ENCODE peak calls at places on chromosome 5, in four cellular contexts. A is CD8-positive, alpha-beta T cell; U is upper lobe of right lung; Z is AG04449. L is an unnamed sample.

GRCh38 chr5:36442352-36442751 is 140.7 kb upstream of the RANBP3L start:
- DNase-seq in U (no peak), Z (no peak), A (no peak), L (no peak)

GRCh38 chr5:99054972-99055371 is 126.2 kb upstream of the CHD1 start:
- DNase-seq in Z (no peak), A (no peak), U (no peak), L (peak; percentile 35)

GRCh38 chr5:126594676-126595485 is at the start of gene ALDH7A1:
- DNase-seq in Z (peak; percentile 44), U (peak; percentile 91), A (peak; percentile 41), L (peak; percentile 62)

GRCh38 chr5:24855485-24855884 is 210.7 kb upstream of the CDH10 start:
- DNase-seq in A (no peak), U (no peak), Z (no peak), L (no peak)

GRCh38 chr5:108730617-108731340 is 16.9 kb upstream of the FER start:
- DNase-seq in U (no peak), A (no peak), Z (no peak), L (peak; percentile 49)

GRCh38 chr5:80961376-80962281 is 1.5 kb downstream of the RASGRF2 start:
- DNase-seq in A (peak; percentile 35), U (no peak), Z (no peak), L (no peak)

GRCh38 chr5:146965781-146966659 is 87.5 kb upstream of the PPP2R2B start:
- DNase-seq in A (peak; percentile 59), Z (peak; percentile 23), U (no peak), L (peak; percentile 45)

GRCh38 chr5:67678594-67678993 is 482.0 kb upstream of the CD180 start:
- DNase-seq in U (no peak), A (no peak), Z (no peak), L (no peak)

GRCh38 chr5:133531178-133531577 is 81.2 kb downstream of the FSTL4 start:
- DNase-seq in A (no peak), U (no peak), Z (no peak), L (peak; percentile 27)

GRCh38 chr5:82749453-82749852 is 327.7 kb downstream of the TMEM167A start:
- DNase-seq in A (no peak), U (no peak), Z (no peak), L (no peak)

GRCh38 chr5:4130819-4131218 is 535.2 kb downstream of the IRX1 start:
- DNase-seq in U (no peak), Z (no peak), A (no peak), L (no peak)

GRCh38 chr5:130978475-130978874 is 186.6 kb downstream of the HINT1 start:
- DNase-seq in U (no peak), Z (peak; percentile 17), A (no peak), L (no peak)

GRCh38 chr5:95711501-95712346 is 19.4 kb upstream of the RHOBTB3 start:
- DNase-seq in U (no peak), Z (no peak), A (no peak), L (no peak)

GRCh38 chr5:140362875-140363630 is 3.1 kb downstream of the SLC4A9 start:
- DNase-seq in A (peak; percentile 85), U (peak; percentile 92), Z (no peak), L (peak; percentile 92)

GRCh38 chr5:149298857-149299404 is 27.3 kb downstream of the AFAP1L1 start:
- DNase-seq in A (no peak), Z (no peak), U (no peak), L (no peak)

GRCh38 chr5:134503088-134503936 is 22.2 kb upstream of the JADE2 start:
- DNase-seq in Z (peak; percentile 83), U (peak; percentile 73), A (peak; percentile 56), L (peak; percentile 70)

GRCh38 chr5:127650649-127651048 is 1.8 kb downstream of the CTXN3 start:
- DNase-seq in Z (no peak), U (no peak), A (no peak), L (no peak)

GRCh38 chr5:114903767-114904166 is 265.9 kb downstream of the TRIM36 start:
- DNase-seq in Z (no peak), U (no peak), A (no peak), L (no peak)

GRCh38 chr5:110612778-110613396 is 113.6 kb downstream of the TMEM232 start:
- DNase-seq in A (no peak), Z (no peak), U (no peak), L (no peak)

GRCh38 chr5:543755-544674 is 19.8 kb upstream of the SLC9A3 start:
- DNase-seq in Z (no peak), U (peak; percentile 85), A (peak; percentile 31), L (peak; percentile 94)

GRCh38 chr5:123262275-123262823 is 160.9 kb downstream of the CEP120 start:
- DNase-seq in Z (no peak), U (no peak), A (no peak), L (no peak)

GRCh38 chr5:167524941-167525485 is 766.4 kb upstream of the WWC1 start:
- DNase-seq in Z (no peak), U (no peak), A (no peak), L (no peak)
- TF ChIP-seq CTCF in Z (no peak), U (no peak), A (no peak), L (no peak)

GRCh38 chr5:175692996-175693700 is 35.3 kb downstream of the HRH2 start:
- DNase-seq in A (no peak), U (no peak), Z (no peak), L (no peak)

GRCh38 chr5:175690586-175690985 is 32.7 kb downstream of the HRH2 start:
- DNase-seq in Z (no peak), U (no peak), A (no peak), L (no peak)

GRCh38 chr5:175693746-175694145 is 35.9 kb downstream of the HRH2 start:
- DNase-seq in A (no peak), Z (no peak), U (no peak), L (no peak)

GRCh38 chr5:175691761-175692160 is 33.9 kb downstream of the HRH2 start:
- DNase-seq in A (no peak), Z (no peak), U (no peak), L (no peak)

DNA sequence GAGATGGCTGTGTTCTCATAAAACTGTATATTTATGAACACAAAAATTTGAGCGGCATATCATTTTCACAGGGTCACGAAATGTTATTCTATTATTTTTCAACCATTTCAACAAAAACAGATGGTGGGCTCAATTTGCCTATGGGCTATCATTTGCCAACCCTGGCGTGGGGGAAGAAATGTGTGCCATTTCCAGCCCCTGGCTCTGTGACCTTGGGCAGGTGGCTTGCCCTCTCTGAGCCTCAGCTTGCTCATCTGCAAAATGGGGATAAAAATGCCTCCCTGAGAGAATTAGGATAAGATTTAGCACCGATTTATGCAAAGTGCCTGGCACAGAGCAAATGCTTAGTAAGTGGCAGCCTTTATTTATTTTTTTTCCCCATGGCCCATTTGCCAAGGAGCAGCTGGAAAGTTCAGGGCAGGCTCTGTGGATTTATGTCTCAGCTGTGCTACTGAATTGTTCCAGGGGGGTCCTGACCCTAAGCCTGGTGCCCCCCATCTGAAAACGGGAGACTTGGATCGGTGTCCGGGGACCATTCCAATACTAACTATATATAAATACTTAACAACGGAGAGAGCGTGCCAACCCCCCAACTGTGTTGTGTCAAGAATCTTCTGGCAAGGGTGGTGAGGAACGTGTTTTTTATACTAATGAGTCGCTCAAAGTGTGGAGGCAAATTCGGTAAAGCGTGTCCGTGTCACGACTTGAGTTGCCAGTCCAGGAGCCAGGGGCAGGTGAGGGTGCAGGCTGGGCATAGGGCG is 34.5 kb downstream of the HRH2 start:
- DNase-seq in U (peak; percentile 13), Z (no peak), A (no peak), L (no peak)
- TF ChIP-seq CTCF in U (no peak), Z (no peak), A (no peak), L (no peak)

GRCh38 chr5:10680876-10681481 is 80.1 kb downstream of the DAP start:
- DNase-seq in A (no peak), Z (no peak), U (no peak), L (no peak)
- TF ChIP-seq CTCF in A (no peak), Z (no peak), U (no peak), L (no peak)

GRCh38 chr5:28779161-28779754 is 1740.9 kb upstream of the CDH9 start:
- DNase-seq in Z (no peak), A (no peak), U (no peak), L (no peak)
- TF ChIP-seq CTCF in Z (no peak), A (no peak), U (no peak), L (no peak)

DNA sequence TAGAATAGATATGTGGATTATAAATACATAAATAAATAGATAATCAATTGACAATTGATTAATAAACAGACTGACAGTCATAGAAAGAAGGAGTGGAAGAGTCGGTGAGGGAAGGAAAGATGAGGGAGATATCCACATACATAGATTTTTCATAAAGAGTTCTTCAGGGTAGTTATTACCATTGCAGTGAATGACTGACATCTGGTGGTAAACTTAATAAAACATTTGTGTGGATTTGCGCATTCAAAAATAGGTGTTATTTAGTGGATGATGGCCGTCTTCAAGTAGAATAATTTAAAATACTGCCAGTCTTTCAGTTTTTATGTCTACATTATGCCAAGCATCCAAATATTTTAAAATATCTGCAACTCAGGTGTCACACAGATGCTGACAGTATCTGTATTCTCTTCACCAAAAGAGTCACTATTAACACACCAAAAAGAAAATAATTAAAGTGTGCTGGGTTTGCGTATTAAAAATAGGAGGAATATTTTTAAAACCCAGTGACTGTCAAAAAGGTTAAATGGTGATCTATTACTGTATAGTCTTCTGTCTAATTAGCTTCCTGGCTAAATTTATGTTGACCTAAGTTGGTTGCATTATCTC is 78.8 kb downstream of the GIN1 start:
- DNase-seq in Z (no peak), A (no peak), U (no peak), L (peak; percentile 16)
- TF ChIP-seq CTCF in Z (peak; percentile 32), A (peak; percentile 49), U (peak; percentile 50), L (peak; percentile 46)

GRCh38 chr5:138282918-138283742 is 8.7 kb upstream of the GFRA3 start:
- DNase-seq in Z (no peak), A (no peak), U (peak; percentile 62), L (no peak)
- TF ChIP-seq CTCF in Z (peak; percentile 66), A (no peak), U (peak; percentile 52), L (peak; percentile 49)

GRCh38 chr5:160835818-160836528 is 16.0 kb downstream of the ATP10B start:
- DNase-seq in A (no peak), Z (no peak), U (no peak), L (no peak)
- TF ChIP-seq CTCF in A (no peak), Z (no peak), U (no peak), L (no peak)

DNA sequence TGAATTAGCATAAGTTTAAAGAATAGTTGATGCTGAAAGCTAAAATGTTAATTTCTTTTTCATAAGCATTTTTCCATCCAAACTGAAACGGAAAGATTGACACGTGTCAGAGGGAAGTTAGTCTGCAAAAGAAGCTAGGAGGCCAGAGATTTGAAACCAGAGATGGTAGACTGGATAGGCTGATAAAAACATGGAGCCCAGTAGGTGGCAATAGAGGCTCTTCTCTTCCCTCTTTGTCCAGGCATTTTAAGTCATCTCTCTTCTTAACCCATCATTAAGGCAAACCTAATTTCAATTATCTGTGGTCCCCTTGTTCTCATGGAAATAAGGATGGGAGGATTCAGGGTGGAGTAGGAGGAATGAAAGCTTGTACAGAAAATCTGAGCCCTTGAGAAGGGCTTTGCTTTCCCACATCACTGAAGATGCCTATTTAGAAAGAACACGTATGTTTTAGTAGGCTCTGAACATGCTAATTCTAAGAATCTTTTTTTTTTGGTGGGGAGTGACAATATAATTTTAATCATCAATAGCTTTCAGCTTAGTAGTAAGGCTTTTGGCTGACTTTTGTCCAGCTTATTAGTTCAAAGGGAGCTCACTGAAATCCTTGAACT is 66.5 kb downstream of the ZNF474 start:
- DNase-seq in A (no peak), Z (no peak), U (no peak), L (no peak)
- TF ChIP-seq CTCF in A (no peak), Z (peak; percentile 67), U (peak; percentile 67), L (peak; percentile 41)